ENCODE peak calls at places on chromosomes 7 and 10, in nine cellular contexts. S is spleen, Q is A549, G is uterus, F is H1, Y is ovary, A is tibial nerve, R is body of pancreas, J is HCT116. B is an unnamed sample. For H3K4me1, the result is how much of the 10 kb centered on the place peaks cover.

GRCh38 chr10:101478956-101479355 is 109.1 kb downstream of the POLL start:
- DNase-seq in S (no peak), Q (no peak), G (no peak), F (no peak), Y (no peak), A (no peak), R (no peak), J (no peak), B (no peak)

GRCh38 chr10:92062273-92062672 is 138.7 kb downstream of the BTAF1 start:
- DNase-seq in S (no peak), Q (no peak), G (no peak), F (no peak), Y (no peak), A (no peak), R (no peak), J (no peak), B (no peak)

GRCh38 chr7:40095226-40095625 is 39.2 kb downstream of the MPLKIP start:
- DNase-seq in S (no peak), Q (no peak), G (no peak), F (no peak), Y (no peak), A (no peak), R (no peak), J (no peak), B (no peak)

GRCh38 chr7:66267249-66267648 is 62.1 kb downstream of the TPST1 start:
- DNase-seq in S (no peak), Q (no peak), G (peak), F (no peak), Y (peak), A (no peak), R (no peak), J (no peak), B (no peak)

GRCh38 chr7:111363099-111363498 is 199.2 kb downstream of the IMMP2L start:
- DNase-seq in S (no peak), Q (no peak), G (no peak), F (no peak), Y (no peak), A (no peak), R (no peak), J (no peak), B (no peak)

GRCh38 chr7:132618271-132618955 is 42.1 kb upstream of the PLXNA4 start:
- DNase-seq in S (no peak), Q (no peak), G (no peak), F (peak), Y (no peak), A (no peak), R (no peak), J (no peak), B (no peak)

GRCh38 chr7:90579181-90579688 is 16.9 kb upstream of the CDK14 start:
- DNase-seq in S (no peak), Q (no peak), G (no peak), F (no peak), Y (no peak), A (no peak), R (no peak), J (no peak), B (no peak)

GRCh38 chr10:86652361-86653202 is 1.8 kb upstream of the OPN4 start:
- DNase-seq in S (peak), Q (no peak), G (no peak), F (no peak), Y (peak), A (no peak), R (no peak), J (no peak), B (no peak)

GRCh38 chr10:75405201-75406143 is 3.9 kb upstream of the ZNF503 start:
- DNase-seq in S (no peak), Q (no peak), G (peak), F (peak), Y (peak), A (no peak), R (peak), J (no peak), B (no peak)

GRCh38 chr7:39847227-39847626 is 102.8 kb upstream of the CDK13 start:
- DNase-seq in S (no peak), Q (no peak), G (no peak), F (no peak), Y (no peak), A (no peak), R (no peak), J (no peak), B (no peak)

GRCh38 chr10:59985639-59986038 is 79.3 kb upstream of the CCDC6 start:
- DNase-seq in S (no peak), Q (no peak), G (no peak), F (no peak), Y (no peak), A (no peak), R (no peak), J (no peak), B (no peak)

GRCh38 chr7:112452102-112452888 is 2.0 kb downstream of the IFRD1 start:
- DNase-seq in S (no peak), Q (peak), G (peak), F (peak), Y (peak), A (peak), R (peak), J (no peak), B (peak)

GRCh38 chr10:122140477-122140902 is 130.6 kb upstream of the BTBD16 start:
- DNase-seq in S (no peak), Q (peak), G (no peak), F (no peak), Y (no peak), A (no peak), R (no peak), J (no peak), B (no peak)

GRCh38 chr7:46071601-46072000 is 150.5 kb upstream of the IGFBP3 start:
- DNase-seq in S (no peak), Q (no peak), G (no peak), F (no peak), Y (no peak), A (no peak), R (no peak), J (no peak), B (no peak)
- TF ChIP-seq POLR2A in S (no peak), Q (no peak), G (no peak), F (no peak), Y (no peak), A (no peak), R (no peak), J (no peak), B (no peak)

GRCh38 chr7:130595986-130596385 is 72.6 kb downstream of the COPG2 start:
- DNase-seq in S (no peak), Q (no peak), G (no peak), F (no peak), Y (no peak), A (no peak), R (no peak), J (no peak), B (peak)
- H3K4me1 ChIP-seq in S (under half), Q (under half), G (under half), F (under half), Y (under half), A (under half), R (under half), J (under half), B (under half)

DNA sequence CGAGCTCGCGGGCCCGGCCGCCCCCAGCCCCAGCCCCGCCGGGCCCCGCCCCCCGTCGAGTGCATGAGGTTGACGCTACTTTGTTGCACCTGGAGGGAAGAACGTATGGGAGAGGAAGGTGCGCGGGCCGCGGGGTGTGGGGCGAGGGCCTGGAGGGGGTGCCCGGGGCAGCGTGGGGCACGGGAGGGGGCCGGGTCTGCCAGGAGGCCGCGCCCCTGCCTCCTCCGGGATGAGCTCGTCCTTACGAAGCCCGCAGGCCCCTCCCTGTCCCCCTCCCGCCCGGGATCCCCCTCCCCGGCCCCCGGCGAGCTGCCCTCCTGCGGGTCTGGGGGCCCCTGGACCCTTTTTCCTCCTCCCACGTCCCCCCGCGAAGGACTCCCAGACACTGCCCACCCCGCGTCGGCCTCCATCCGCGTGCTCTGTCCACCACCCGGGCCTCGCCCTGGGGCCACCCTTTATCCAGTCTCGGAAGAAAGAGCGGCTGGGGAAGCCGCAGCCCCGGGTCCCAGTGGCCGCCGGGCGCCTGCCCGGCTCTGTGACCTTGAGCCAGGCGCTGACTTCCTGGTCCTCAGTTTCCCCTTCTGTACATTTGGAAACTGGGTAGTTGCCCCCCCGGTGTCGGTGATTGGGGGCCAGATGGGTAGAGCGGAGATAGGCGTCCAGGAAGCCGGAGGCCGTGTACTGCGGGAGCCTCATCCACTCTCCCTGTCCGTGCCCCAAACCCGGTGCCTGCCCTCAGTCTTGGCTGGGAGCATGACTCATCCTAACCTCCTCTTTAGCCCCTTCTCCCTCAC is 521 bp downstream of the LIMK1 start:
- DNase-seq in S (no peak), Q (peak), G (no peak), F (peak), Y (peak), A (no peak), R (peak), J (no peak), B (peak)
- TF ChIP-seq POLR2A in S (no peak), Q (no peak), G (no peak), F (peak), Y (no peak), A (no peak), R (no peak), J (no peak), B (no peak)

GRCh38 chr10:104235801-104236200 is 3.6 kb upstream of the CFAP43 start:
- DNase-seq in S (no peak), Q (no peak), G (no peak), F (no peak), Y (no peak), A (no peak), R (no peak), J (no peak), B (no peak)

GRCh38 chr10:104233817-104234216 is 1.7 kb upstream of the CFAP43 start:
- DNase-seq in S (no peak), Q (no peak), G (no peak), F (no peak), Y (no peak), A (no peak), R (no peak), J (no peak), B (no peak)

GRCh38 chr10:104231784-104232612 is at the start of gene CFAP43:
- DNase-seq in S (peak), Q (peak), G (peak), F (peak), Y (peak), A (peak), R (peak), J (peak), B (peak)

GRCh38 chr10:104232613-104233102 is 494 bp upstream of the CFAP43 start:
- DNase-seq in S (peak), Q (no peak), G (peak), F (no peak), Y (no peak), A (no peak), R (no peak), J (no peak), B (no peak)

GRCh38 chr10:104234934-104235333 is 2.8 kb upstream of the CFAP43 start:
- DNase-seq in S (no peak), Q (no peak), G (no peak), F (no peak), Y (no peak), A (no peak), R (no peak), J (no peak), B (no peak)
- H3K4me1 ChIP-seq in S (under half), Q (under half), G (under half), F (under half), Y (under half), A (under half), R (under half), J (under half), B (under half)

GRCh38 chr7:801940-802364 is 30.3 kb upstream of the SUN1 start:
- DNase-seq in S (peak), Q (no peak), G (peak), F (no peak), Y (peak), A (peak), R (peak), J (no peak), B (peak)
- TF ChIP-seq POLR2A in S (no peak), Q (no peak), G (peak), F (no peak), Y (no peak), A (no peak), R (peak), J (no peak), B (no peak)